ENCODE peak calls at places on chromosomes 6 and 20, in four cellular contexts. One of them, this sample, is unnamed.

GRCh38 chr6:37049990-37050853 is 44.8 kb downstream of the FGD2 start:
- DNase-seq in fibroblast of villous mesenchyme: no peak
- DNase-seq in Calu3: no peak
- DNase-seq in AG04450: no peak
- DNase-seq in this sample: no peak

GRCh38 chr6:7267521-7268091 is 45.4 kb downstream of the SSR1 start:
- DNase-seq in fibroblast of villous mesenchyme: peak; percentile 76
- DNase-seq in Calu3: peak; percentile 71
- DNase-seq in AG04450: peak; percentile 79
- DNase-seq in this sample: no peak

GRCh38 chr6:37174196-37174514 is 4.2 kb downstream of the PIM1 start:
- DNase-seq in fibroblast of villous mesenchyme: no peak
- DNase-seq in Calu3: no peak
- DNase-seq in AG04450: no peak
- DNase-seq in this sample: no peak

GRCh38 chr6:166203003-166203640 is 35.5 kb upstream of the TBXT start:
- DNase-seq in fibroblast of villous mesenchyme: no peak
- DNase-seq in Calu3: no peak
- DNase-seq in AG04450: no peak
- DNase-seq in this sample: no peak

GRCh38 chr20:50701055-50701963 is 10.0 kb upstream of the RIPOR3 start:
- DNase-seq in fibroblast of villous mesenchyme: peak; percentile 40
- DNase-seq in Calu3: no peak
- DNase-seq in AG04450: no peak
- DNase-seq in this sample: no peak

GRCh38 chr6:85552652-85553051 is 41.0 kb downstream of the SNX14 start:
- DNase-seq in fibroblast of villous mesenchyme: no peak
- DNase-seq in Calu3: no peak
- DNase-seq in AG04450: no peak
- DNase-seq in this sample: no peak

GRCh38 chr6:113313841-113314240 is 543.3 kb upstream of the MARCKS start:
- DNase-seq in fibroblast of villous mesenchyme: no peak
- DNase-seq in Calu3: no peak
- DNase-seq in AG04450: no peak
- DNase-seq in this sample: no peak

GRCh38 chr6:40848038-40848437 is 191.0 kb downstream of the UNC5CL start:
- DNase-seq in fibroblast of villous mesenchyme: no peak
- DNase-seq in Calu3: no peak
- DNase-seq in AG04450: no peak
- DNase-seq in this sample: no peak

GRCh38 chr20:47360489-47361267 is 4.2 kb upstream of the ZMYND8 start:
- DNase-seq in fibroblast of villous mesenchyme: peak; percentile 93
- DNase-seq in Calu3: peak; percentile 90
- DNase-seq in AG04450: peak; percentile 90
- DNase-seq in this sample: no peak

GRCh38 chr20:11451793-11452291 is 465.9 kb upstream of the BTBD3 start:
- DNase-seq in fibroblast of villous mesenchyme: peak; percentile 57
- DNase-seq in Calu3: no peak
- DNase-seq in AG04450: no peak
- DNase-seq in this sample: no peak

GRCh38 chr6:6057442-6058053 is 50.8 kb upstream of the NRN1 start:
- DNase-seq in fibroblast of villous mesenchyme: peak; percentile 27
- DNase-seq in Calu3: peak; percentile 4
- DNase-seq in AG04450: no peak
- DNase-seq in this sample: no peak

GRCh38 chr6:26275663-26276062 is 89.3 kb upstream of the BTN3A2 start:
- DNase-seq in fibroblast of villous mesenchyme: no peak
- DNase-seq in Calu3: no peak
- DNase-seq in AG04450: no peak
- DNase-seq in this sample: no peak

GRCh38 chr20:50980071-50980681 is 21.6 kb downstream of the MOCS3 start:
- DNase-seq in fibroblast of villous mesenchyme: peak; percentile 96
- DNase-seq in Calu3: peak; percentile 68
- DNase-seq in AG04450: peak; percentile 97
- DNase-seq in this sample: no peak

GRCh38 chr6:142947702-142948480 is 2.9 kb upstream of the HIVEP2 start:
- DNase-seq in fibroblast of villous mesenchyme: no peak
- DNase-seq in Calu3: no peak
- DNase-seq in AG04450: no peak
- DNase-seq in this sample: no peak

GRCh38 chr6:75568965-75569364 is 32.7 kb upstream of the SENP6 start:
- DNase-seq in fibroblast of villous mesenchyme: no peak
- DNase-seq in Calu3: no peak
- DNase-seq in AG04450: no peak
- DNase-seq in this sample: no peak

GRCh38 chr6:75557068-75557467 is 44.6 kb upstream of the SENP6 start:
- DNase-seq in fibroblast of villous mesenchyme: peak; percentile 13
- DNase-seq in Calu3: no peak
- DNase-seq in AG04450: no peak
- DNase-seq in this sample: no peak

GRCh38 chr6:75568100-75568499 is 33.6 kb upstream of the SENP6 start:
- DNase-seq in fibroblast of villous mesenchyme: no peak
- DNase-seq in Calu3: no peak
- DNase-seq in AG04450: no peak
- DNase-seq in this sample: no peak

GRCh38 chr6:75566137-75566767 is 35.4 kb upstream of the SENP6 start:
- DNase-seq in fibroblast of villous mesenchyme: no peak
- DNase-seq in Calu3: no peak
- DNase-seq in AG04450: no peak
- DNase-seq in this sample: no peak

GRCh38 chr6:75563032-75563431 is 38.6 kb upstream of the SENP6 start:
- DNase-seq in fibroblast of villous mesenchyme: peak; percentile 38
- DNase-seq in Calu3: peak; percentile 32
- DNase-seq in AG04450: no peak
- DNase-seq in this sample: no peak
- TF ChIP-seq CTCF in fibroblast of villous mesenchyme: peak; percentile 62
- TF ChIP-seq CTCF in Calu3: peak; percentile 38
- TF ChIP-seq CTCF in AG04450: peak; percentile 58
- TF ChIP-seq CTCF in this sample: peak; percentile 49

GRCh38 chr6:98382246-98382645 is 452.1 kb upstream of the POU3F2 start:
- DNase-seq in fibroblast of villous mesenchyme: no peak
- DNase-seq in Calu3: no peak
- DNase-seq in AG04450: no peak
- DNase-seq in this sample: no peak
- TF ChIP-seq CTCF in fibroblast of villous mesenchyme: no peak
- TF ChIP-seq CTCF in Calu3: no peak
- TF ChIP-seq CTCF in AG04450: no peak
- TF ChIP-seq CTCF in this sample: no peak

DNA sequence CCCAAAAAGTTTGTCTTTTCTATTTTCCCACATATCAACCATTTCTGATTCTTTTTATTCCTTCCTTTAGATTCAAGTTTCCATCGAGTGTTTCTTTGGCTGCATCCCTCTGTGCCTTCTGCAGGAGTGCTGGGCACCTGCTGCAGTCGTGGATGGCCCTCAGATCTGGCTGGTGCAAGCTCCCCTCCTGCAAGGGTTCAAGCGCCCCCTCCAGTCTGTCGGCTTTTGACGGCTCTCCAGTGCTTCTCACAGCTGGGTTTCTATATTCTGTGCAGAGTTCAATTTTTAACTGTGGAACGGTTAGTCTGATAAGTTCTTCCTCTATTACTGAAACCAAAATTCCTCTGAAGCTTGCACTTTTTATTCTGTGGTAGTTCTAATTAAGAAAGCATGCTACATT is 132.1 kb downstream of the HUS1B start:
- DNase-seq in fibroblast of villous mesenchyme: no peak
- DNase-seq in Calu3: no peak
- DNase-seq in AG04450: no peak
- DNase-seq in this sample: no peak
- TF ChIP-seq CTCF in fibroblast of villous mesenchyme: no peak
- TF ChIP-seq CTCF in Calu3: no peak
- TF ChIP-seq CTCF in AG04450: no peak
- TF ChIP-seq CTCF in this sample: no peak

GRCh38 chr6:131657630-131658111 is 20.6 kb downstream of the ENPP3 start:
- DNase-seq in fibroblast of villous mesenchyme: peak; percentile 60
- DNase-seq in Calu3: no peak
- DNase-seq in AG04450: peak; percentile 39
- DNase-seq in this sample: no peak

GRCh38 chr6:131656667-131657066 is 19.6 kb downstream of the ENPP3 start:
- DNase-seq in fibroblast of villous mesenchyme: no peak
- DNase-seq in Calu3: no peak
- DNase-seq in AG04450: no peak
- DNase-seq in this sample: no peak

GRCh38 chr6:131654326-131654725 is 17.2 kb downstream of the ENPP3 start:
- DNase-seq in fibroblast of villous mesenchyme: no peak
- DNase-seq in Calu3: peak; percentile 20
- DNase-seq in AG04450: no peak
- DNase-seq in this sample: no peak

GRCh38 chr6:131655387-131655786 is 18.3 kb downstream of the ENPP3 start:
- DNase-seq in fibroblast of villous mesenchyme: no peak
- DNase-seq in Calu3: no peak
- DNase-seq in AG04450: no peak
- DNase-seq in this sample: no peak

GRCh38 chr6:131655951-131656350 is 18.8 kb downstream of the ENPP3 start:
- DNase-seq in fibroblast of villous mesenchyme: no peak
- DNase-seq in Calu3: no peak
- DNase-seq in AG04450: no peak
- DNase-seq in this sample: no peak
- TF ChIP-seq CTCF in fibroblast of villous mesenchyme: no peak
- TF ChIP-seq CTCF in Calu3: no peak
- TF ChIP-seq CTCF in AG04450: no peak
- TF ChIP-seq CTCF in this sample: no peak

This sample was measured in progenitor cell of endocrine pancreas.